ENCODE peak calls at places on chromosomes 5 and 9, in eight cellular contexts. U, E, S, O, T, K, P and L are unnamed samples.
A peak's percentile ranks its signal among the peaks of the same experiment; 100 is the strongest.

GRCh38 chr5:175418252-175418651 is 25.7 kb downstream of the DRD1 start:
- DNase-seq in K (no peak), O (no peak), P (no peak), T (no peak), U (no peak), E (no peak), S (no peak), L (no peak)

GRCh38 chr9:5122542-5122941 is 62.9 kb downstream of the INSL6 start:
- DNase-seq in S (no peak), O (no peak), T (no peak), E (no peak), U (no peak), K (no peak), P (no peak), L (no peak)

GRCh38 chr9:35603506-35603985 is 1.5 kb upstream of the TESK1 start:
- DNase-seq in U (no peak), O (no peak), T (peak; percentile 90), S (no peak), E (no peak), K (no peak), P (peak; percentile 19), L (no peak)

GRCh38 chr5:135319928-135320606 is 79.0 kb downstream of the MACROH2A1 start:
- DNase-seq in U (no peak), T (no peak), P (peak; percentile 77), E (no peak), S (no peak), K (no peak), O (no peak), L (no peak)

GRCh38 chr9:127779136-127779981 is 893 bp upstream of the SH2D3C start:
- DNase-seq in P (no peak), U (no peak), S (peak; percentile 86), K (no peak), O (no peak), T (peak; percentile 45), E (peak; percentile 52), L (no peak)

GRCh38 chr9:110170728-110171257 is 37.2 kb downstream of the C9orf152 start:
- DNase-seq in K (no peak), U (no peak), T (no peak), S (no peak), O (no peak), E (no peak), P (no peak), L (no peak)

GRCh38 chr9:112121633-112122032 is 53.5 kb downstream of the SUSD1 start:
- DNase-seq in E (no peak), P (no peak), T (no peak), K (no peak), U (no peak), O (no peak), S (no peak), L (no peak)

GRCh38 chr5:36573441-36573840 is 33.0 kb upstream of the SLC1A3 start:
- DNase-seq in K (no peak), T (peak; percentile 71), U (no peak), P (no peak), E (no peak), O (no peak), S (no peak), L (no peak)

GRCh38 chr9:123457586-123457985 is 101.6 kb downstream of the CRB2 start:
- DNase-seq in O (no peak), P (no peak), E (no peak), U (no peak), K (no peak), T (no peak), S (no peak), L (peak; percentile 27)

GRCh38 chr5:74862221-74862620 is 4.0 kb downstream of the FAM169A start:
- DNase-seq in S (no peak), E (no peak), T (no peak), P (no peak), O (no peak), K (no peak), U (no peak), L (peak; percentile 59)

GRCh38 chr5:117889592-117889991 is 1098.8 kb downstream of the DTWD2 start:
- DNase-seq in S (no peak), K (no peak), T (peak; percentile 71), P (no peak), U (no peak), E (no peak), O (no peak), L (no peak)

GRCh38 chr9:113568081-113568435 is 104.5 kb downstream of the RGS3 start:
- DNase-seq in U (no peak), P (no peak), S (no peak), K (no peak), O (no peak), E (no peak), T (no peak), L (no peak)

GRCh38 chr5:125196479-125197183 is 450.2 kb upstream of the ZNF608 start:
- DNase-seq in S (no peak), E (no peak), U (no peak), T (no peak), O (no peak), P (peak; percentile 54), K (no peak), L (no peak)

GRCh38 chr5:124626053-124626452 is 120.4 kb downstream of the ZNF608 start:
- DNase-seq in S (no peak), O (no peak), K (no peak), E (no peak), U (no peak), P (no peak), T (no peak), L (no peak)

GRCh38 chr5:93621340-93621872 is 38.4 kb downstream of the NR2F1 start:
- DNase-seq in U (no peak), S (peak; percentile 64), P (peak; percentile 97), K (no peak), O (peak; percentile 69), E (no peak), T (peak; percentile 55), L (peak; percentile 94)

GRCh38 chr5:170522211-170523128 is 18.6 kb downstream of the KCNIP1 start:
- DNase-seq in U (no peak), T (no peak), E (no peak), O (no peak), P (no peak), S (no peak), K (no peak), L (peak; percentile 83)